ENCODE peak calls at places on chromosome 1, in six cellular contexts. One of them, this sample, is unnamed.

GRCh38 chr1:8517579-8518489 is 199.9 kb downstream of the SLC45A1 start:
- DNase-seq in neural crest cell: no peak
- DNase-seq in activated naive CD8-positive, alpha-beta T cell treated with anti-CD3 and anti-CD28 coated beads, Interleukin-2, amount 50 U/mL, for 24 hours: no peak
- DNase-seq in AG04450: no peak
- DNase-seq in CD4-positive, alpha-beta T cell: no peak
- DNase-seq in stimulated activated CD4-positive, alpha-beta T cell treated with anti-CD3 and anti-CD28 coated beads, Interleukin-4, amount 100 ng/mL, for 24 hours: no peak
- DNase-seq in this sample: no peak

GRCh38 chr1:84972377-84972987 is 24.4 kb downstream of the MCOLN2 start:
- DNase-seq in neural crest cell: no peak
- DNase-seq in activated naive CD8-positive, alpha-beta T cell treated with anti-CD3 and anti-CD28 coated beads, Interleukin-2, amount 50 U/mL, for 24 hours: no peak
- DNase-seq in AG04450: no peak
- DNase-seq in CD4-positive, alpha-beta T cell: no peak
- DNase-seq in stimulated activated CD4-positive, alpha-beta T cell treated with anti-CD3 and anti-CD28 coated beads, Interleukin-4, amount 100 ng/mL, for 24 hours: no peak
- DNase-seq in this sample: no peak

GRCh38 chr1:21490774-21491482 is 18.3 kb upstream of the ALPL start:
- DNase-seq in neural crest cell: no peak
- DNase-seq in activated naive CD8-positive, alpha-beta T cell treated with anti-CD3 and anti-CD28 coated beads, Interleukin-2, amount 50 U/mL, for 24 hours: peak
- DNase-seq in AG04450: no peak
- DNase-seq in CD4-positive, alpha-beta T cell: no peak
- DNase-seq in stimulated activated CD4-positive, alpha-beta T cell treated with anti-CD3 and anti-CD28 coated beads, Interleukin-4, amount 100 ng/mL, for 24 hours: peak
- DNase-seq in this sample: no peak

GRCh38 chr1:53115403-53116306 is 26.8 kb downstream of the SLC1A7 start:
- DNase-seq in neural crest cell: no peak
- DNase-seq in activated naive CD8-positive, alpha-beta T cell treated with anti-CD3 and anti-CD28 coated beads, Interleukin-2, amount 50 U/mL, for 24 hours: no peak
- DNase-seq in AG04450: no peak
- DNase-seq in CD4-positive, alpha-beta T cell: no peak
- DNase-seq in stimulated activated CD4-positive, alpha-beta T cell treated with anti-CD3 and anti-CD28 coated beads, Interleukin-4, amount 100 ng/mL, for 24 hours: no peak
- DNase-seq in this sample: peak

GRCh38 chr1:210236386-210236839 is 3.8 kb downstream of the SERTAD4 start:
- DNase-seq in neural crest cell: no peak
- DNase-seq in activated naive CD8-positive, alpha-beta T cell treated with anti-CD3 and anti-CD28 coated beads, Interleukin-2, amount 50 U/mL, for 24 hours: no peak
- DNase-seq in AG04450: no peak
- DNase-seq in CD4-positive, alpha-beta T cell: no peak
- DNase-seq in stimulated activated CD4-positive, alpha-beta T cell treated with anti-CD3 and anti-CD28 coated beads, Interleukin-4, amount 100 ng/mL, for 24 hours: no peak
- DNase-seq in this sample: no peak

GRCh38 chr1:27689423-27690173 is 17.6 kb upstream of the IFI6 start:
- DNase-seq in neural crest cell: no peak
- DNase-seq in activated naive CD8-positive, alpha-beta T cell treated with anti-CD3 and anti-CD28 coated beads, Interleukin-2, amount 50 U/mL, for 24 hours: no peak
- DNase-seq in AG04450: peak
- DNase-seq in CD4-positive, alpha-beta T cell: no peak
- DNase-seq in stimulated activated CD4-positive, alpha-beta T cell treated with anti-CD3 and anti-CD28 coated beads, Interleukin-4, amount 100 ng/mL, for 24 hours: no peak
- DNase-seq in this sample: no peak

GRCh38 chr1:93313026-93313425 is 32.7 kb upstream of the DR1 start:
- DNase-seq in neural crest cell: no peak
- DNase-seq in activated naive CD8-positive, alpha-beta T cell treated with anti-CD3 and anti-CD28 coated beads, Interleukin-2, amount 50 U/mL, for 24 hours: no peak
- DNase-seq in AG04450: no peak
- DNase-seq in CD4-positive, alpha-beta T cell: no peak
- DNase-seq in stimulated activated CD4-positive, alpha-beta T cell treated with anti-CD3 and anti-CD28 coated beads, Interleukin-4, amount 100 ng/mL, for 24 hours: no peak
- DNase-seq in this sample: no peak

GRCh38 chr1:227434808-227435207 is 116.5 kb upstream of the CDC42BPA start:
- DNase-seq in neural crest cell: no peak
- DNase-seq in activated naive CD8-positive, alpha-beta T cell treated with anti-CD3 and anti-CD28 coated beads, Interleukin-2, amount 50 U/mL, for 24 hours: no peak
- DNase-seq in AG04450: no peak
- DNase-seq in CD4-positive, alpha-beta T cell: no peak
- DNase-seq in stimulated activated CD4-positive, alpha-beta T cell treated with anti-CD3 and anti-CD28 coated beads, Interleukin-4, amount 100 ng/mL, for 24 hours: no peak
- DNase-seq in this sample: no peak

This sample was measured in NCI-H526.